ENCODE peak calls at places on chromosomes 16 and 17, in nine cellular contexts. L, C, F, T, N, D, S, O and P are unnamed samples.

GRCh38 chr16:12781777-12782176 is 21.9 kb downstream of the CPPED1 start:
- DNase-seq in L (no peak), C (no peak), F (no peak), T (no peak), N (no peak), D (no peak), S (no peak), O (no peak), P (no peak)

GRCh38 chr16:24734382-24734781 is 4.9 kb downstream of the TNRC6A start:
- DNase-seq in L (no peak), C (no peak), F (no peak), T (no peak), N (no peak), D (peak; percentile 52), S (no peak), O (no peak), P (no peak)

GRCh38 chr17:15091825-15092224 is 173.3 kb downstream of the PMP22 start:
- DNase-seq in L (no peak), C (no peak), F (no peak), T (no peak), N (peak; percentile 22), D (peak; percentile 3), S (no peak), O (no peak), P (no peak)

GRCh38 chr17:28484296-28484695 is 10.9 kb downstream of the SLC13A2 start:
- DNase-seq in L (no peak), C (no peak), F (no peak), T (no peak), N (no peak), D (no peak), S (no peak), O (no peak), P (no peak)

GRCh38 chr17:59561042-59561441 is 4.4 kb upstream of the DHX40 start:
- DNase-seq in L (no peak), C (no peak), F (no peak), T (no peak), N (no peak), D (peak; percentile 13), S (no peak), O (no peak), P (no peak)

GRCh38 chr17:75152971-75153853 is 1.1 kb downstream of the JPT1 start:
- DNase-seq in L (peak; percentile 76), C (peak; percentile 30), F (peak; percentile 64), T (no peak), N (no peak), D (peak; percentile 25), S (peak; percentile 68), O (no peak), P (no peak)

GRCh38 chr17:79997004-79997673 is 38.5 kb downstream of the TBC1D16 start:
- DNase-seq in L (no peak), C (no peak), F (no peak), T (no peak), N (no peak), D (no peak), S (peak; percentile 80), O (no peak), P (no peak)

GRCh38 chr17:58165981-58166380 is 801 bp upstream of the OR4D2 start:
- DNase-seq in L (no peak), C (no peak), F (no peak), T (no peak), N (no peak), D (no peak), S (no peak), O (no peak), P (no peak)

GRCh38 chr17:57530508-57530907 is 214.6 kb downstream of the CCDC182 start:
- DNase-seq in L (no peak), C (no peak), F (no peak), T (no peak), N (no peak), D (no peak), S (no peak), O (no peak), P (no peak)

GRCh38 chr16:71426069-71426879 is 15.6 kb downstream of the TLE7 start:
- DNase-seq in L (peak; percentile 23), C (no peak), F (peak; percentile 57), T (no peak), N (no peak), D (peak; percentile 78), S (no peak), O (peak; percentile 90), P (peak; percentile 28)

GRCh38 chr17:77581480-77581879 is 377.0 kb upstream of the TNRC6C start:
- DNase-seq in L (no peak), C (no peak), F (peak; percentile 6), T (no peak), N (no peak), D (peak; percentile 19), S (no peak), O (no peak), P (peak; percentile 34)

GRCh38 chr16:55825115-55825728 is 7.7 kb downstream of the CES1 start:
- DNase-seq in L (no peak), C (no peak), F (no peak), T (no peak), N (no peak), D (no peak), S (no peak), O (no peak), P (no peak)

GRCh38 chr17:65785109-65785508 is 223.7 kb upstream of the AXIN2 start:
- DNase-seq in L (no peak), C (no peak), F (no peak), T (no peak), N (no peak), D (peak; percentile 95), S (no peak), O (peak; percentile 83), P (peak; percentile 89)

GRCh38 chr16:12228607-12229499 is 252.3 kb downstream of the SNX29 start:
- DNase-seq in L (peak; percentile 80), C (peak; percentile 75), F (no peak), T (no peak), N (peak; percentile 50), D (peak; percentile 62), S (peak; percentile 70), O (peak; percentile 72), P (peak; percentile 71)

GRCh38 chr16:83233153-83233552 is 574.6 kb upstream of the HSBP1 start:
- DNase-seq in L (no peak), C (no peak), F (no peak), T (no peak), N (no peak), D (peak; percentile 6), S (no peak), O (no peak), P (no peak)

GRCh38 chr17:74757502-74757901 is 9.1 kb downstream of the NHERF1 start:
- DNase-seq in L (peak; percentile 41), C (no peak), F (no peak), T (no peak), N (no peak), D (no peak), S (peak; percentile 68), O (no peak), P (no peak)

GRCh38 chr16:51268237-51268636 is 117.2 kb upstream of the SALL1 start:
- DNase-seq in L (no peak), C (peak; percentile 69), F (no peak), T (no peak), N (no peak), D (no peak), S (no peak), O (no peak), P (no peak)
- TF ChIP-seq CTCF in L (no peak), C (no peak), F (no peak), T (no peak), N (no peak), D (no peak), S (no peak), O (no peak), P (no peak)

GRCh38 chr17:2175294-2175628 is 120.4 kb downstream of the HIC1 start:
- DNase-seq in L (no peak), C (no peak), F (no peak), T (no peak), N (no peak), D (no peak), S (no peak), O (no peak), P (no peak)
- H3K4me3 ChIP-seq in L (no peak overlapping the region), C (no peak overlapping the region), F (no peak overlapping the region), T (peak overlapping the region; percentile 40), N (no peak overlapping the region), D (no peak overlapping the region), S (no peak overlapping the region), O (no peak overlapping the region), P (no peak overlapping the region)

GRCh38 chr17:82083009-82083408 is 15.0 kb downstream of the FASN start:
- DNase-seq in L (no peak), C (no peak), F (no peak), T (no peak), N (no peak), D (no peak), S (no peak), O (no peak), P (no peak)
- TF ChIP-seq CTCF in L (no peak), C (no peak), F (no peak), T (no peak), N (no peak), D (no peak), S (no peak), O (no peak), P (no peak)

DNA sequence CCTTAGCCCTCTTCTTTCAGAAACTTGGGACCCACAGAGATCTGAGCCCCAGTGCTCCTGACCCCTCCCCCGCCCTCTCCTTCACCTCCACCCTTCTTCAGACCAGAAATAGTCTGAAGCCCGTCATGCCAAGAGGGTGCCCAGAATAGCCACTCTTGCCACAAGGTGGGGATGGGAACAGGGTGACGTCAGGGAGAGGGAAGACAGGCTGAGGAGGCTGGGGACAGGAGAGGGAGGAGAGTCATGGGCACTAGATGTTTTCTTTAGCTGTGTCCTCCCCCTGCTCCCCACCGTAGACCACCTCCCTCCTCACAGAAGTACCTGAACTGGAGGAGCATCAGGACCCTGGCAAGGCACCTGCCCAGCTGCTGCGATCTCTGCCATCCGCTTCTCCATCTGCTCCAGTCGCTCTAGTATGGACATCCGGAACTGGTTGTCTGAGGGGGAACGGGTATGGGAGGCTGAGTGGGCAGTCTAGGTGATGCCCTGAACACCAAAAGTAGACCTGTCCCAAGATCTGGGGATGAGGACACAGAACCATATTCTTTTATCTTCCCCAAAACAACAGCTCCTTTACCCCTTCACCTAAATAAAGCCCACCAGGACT is 6.5 kb upstream of the SPAG7 start:
- DNase-seq in L (no peak), C (no peak), F (no peak), T (no peak), N (no peak), D (no peak), S (no peak), O (no peak), P (no peak)
- H3K4me3 ChIP-seq in L (no peak overlapping the region), C (no peak overlapping the region), F (no peak overlapping the region), T (no peak overlapping the region), N (no peak overlapping the region), D (no peak overlapping the region), S (no peak overlapping the region), O (no peak overlapping the region), P (no peak overlapping the region)